ENCODE peak calls at places on chromosomes 16 and 17, in five cellular contexts. L is NCI-H1092, G is HEK293T, P is NCI-H146, O is AG08396. V is an unnamed sample.

GRCh38 chr17:82134101-82134500 is 36.1 kb upstream of the FASN start:
- DNase-seq in L (no peak), G (no peak), P (no peak), O (no peak), V (no peak)

GRCh38 chr17:11948791-11949190 is 48.5 kb downstream of the ZNF18 start:
- DNase-seq in L (no peak), G (no peak), P (no peak), O (peak), V (no peak)

GRCh38 chr17:2222901-2223616 is 80.5 kb downstream of the SMG6 start:
- DNase-seq in L (no peak), G (no peak), P (no peak), O (no peak), V (no peak)

GRCh38 chr17:47072881-47073280 is 93.8 kb upstream of the RPRML start:
- DNase-seq in L (no peak), G (no peak), P (peak), O (no peak), V (no peak)

GRCh38 chr16:23821875-23822688 is 13.7 kb upstream of the PRKCB start:
- DNase-seq in L (no peak), G (no peak), P (no peak), O (no peak), V (no peak)

GRCh38 chr16:53159781-53160436 is 105.1 kb downstream of the CHD9 start:
- DNase-seq in L (peak), G (peak), P (peak), O (peak), V (peak)

GRCh38 chr17:6437466-6437865 is 2.5 kb upstream of the AIPL1 start:
- DNase-seq in L (no peak), G (no peak), P (peak), O (no peak), V (no peak)

GRCh38 chr17:44191941-44192496 is 5.2 kb downstream of the TMUB2 start:
- DNase-seq in L (no peak), G (no peak), P (no peak), O (no peak), V (no peak)

GRCh38 chr16:50523710-50524109 is 24.5 kb upstream of the NKD1 start:
- DNase-seq in L (no peak), G (no peak), P (no peak), O (no peak), V (no peak)

GRCh38 chr17:32878211-32878610 is 1.3 kb upstream of the MYO1D start:
- DNase-seq in L (no peak), G (no peak), P (no peak), O (peak), V (no peak)

GRCh38 chr16:3098459-3099394 is at the start of gene ZSCAN10:
- DNase-seq in L (no peak), G (no peak), P (no peak), O (no peak), V (no peak)

GRCh38 chr16:85515830-85516397 is 97.2 kb upstream of the GSE1 start:
- DNase-seq in L (no peak), G (no peak), P (no peak), O (no peak), V (no peak)

GRCh38 chr17:28573966-28574480 is 2.7 kb downstream of the ALDOC start:
- DNase-seq in L (no peak), G (no peak), P (no peak), O (no peak), V (no peak)

GRCh38 chr17:386145-386876 is 33.7 kb upstream of the RPH3AL start:
- DNase-seq in L (no peak), G (peak), P (peak), O (peak), V (peak)

GRCh38 chr17:72338847-72339790 is 218.3 kb downstream of the SOX9 start:
- DNase-seq in L (no peak), G (no peak), P (no peak), O (peak), V (peak)

GRCh38 chr17:34596897-34597296 is 17.5 kb downstream of the TMEM132E start:
- DNase-seq in L (no peak), G (no peak), P (no peak), O (no peak), V (no peak)

GRCh38 chr17:77178050-77178449 is 37.3 kb downstream of the SEC14L1 start:
- DNase-seq in L (no peak), G (no peak), P (no peak), O (no peak), V (no peak)

GRCh38 chr16:61581417-61582046 is 454.7 kb downstream of the CDH8 start:
- DNase-seq in L (no peak), G (no peak), P (no peak), O (no peak), V (no peak)

GRCh38 chr16:55543470-55543869 is 23.0 kb upstream of the CAPNS2 start:
- DNase-seq in L (peak), G (no peak), P (no peak), O (no peak), V (peak)

GRCh38 chr17:38861399-38861843 is 7.9 kb upstream of the RPL23 start:
- DNase-seq in L (no peak), G (no peak), P (peak), O (no peak), V (peak)

GRCh38 chr17:70314506-70314905 is 145.2 kb downstream of the KCNJ2 start:
- DNase-seq in L (no peak), G (no peak), P (no peak), O (no peak), V (no peak)

GRCh38 chr16:30894540-30895368 is 877 bp upstream of the BCL7C start:
- DNase-seq in L (no peak), G (no peak), P (no peak), O (no peak), V (no peak)

GRCh38 chr17:77959926-77960521 is 1.5 kb downstream of the TNRC6C start:
- DNase-seq in L (no peak), G (peak), P (peak), O (no peak), V (no peak)

GRCh38 chr17:57972151-57972550 is 15.9 kb downstream of the VEZF1 start:
- DNase-seq in L (no peak), G (no peak), P (no peak), O (no peak), V (no peak)

V was measured in NCI-H460.